ENCODE peak calls at places on chromosomes 11 and 22, in eight cellular contexts. C, I, X, D, R, W, H and F are unnamed samples.

GRCh38 chr11:65781152-65781961 is 581 bp upstream of the AP5B1 start:
- DNase-seq in I (no peak), W (peak; percentile 40), C (no peak), D (no peak), H (no peak), R (no peak), X (peak; percentile 91), F (no peak)

GRCh38 chr11:107561688-107562087 is 3.8 kb downstream of the ALKBH8 start:
- DNase-seq in W (no peak), X (no peak), R (no peak), H (peak; percentile 13), I (no peak), D (no peak), C (no peak), F (no peak)

GRCh38 chr11:68342459-68343158 is 30.2 kb downstream of the LRP5 start:
- DNase-seq in H (no peak), C (no peak), W (no peak), D (no peak), I (no peak), X (peak; percentile 47), R (peak; percentile 65), F (no peak)

GRCh38 chr11:11086979-11087378 is 229.1 kb upstream of the ZBED5 start:
- DNase-seq in X (no peak), D (no peak), W (no peak), C (no peak), R (no peak), I (no peak), H (no peak), F (no peak)

GRCh38 chr22:44237290-44237689 is 56.6 kb downstream of the PARVG start:
- DNase-seq in X (no peak), I (no peak), D (no peak), R (no peak), H (no peak), W (no peak), C (no peak), F (no peak)

GRCh38 chr11:13283636-13284035 is 6.0 kb downstream of the BMAL1 start:
- DNase-seq in X (no peak), W (no peak), I (no peak), D (no peak), H (no peak), C (no peak), R (no peak), F (no peak)

GRCh38 chr22:46362221-46362933 is 26.9 kb downstream of the TRMU start:
- DNase-seq in D (no peak), H (no peak), R (no peak), W (no peak), X (peak; percentile 32), C (no peak), I (no peak), F (no peak)

GRCh38 chr11:86578727-86579405 is 93.5 kb downstream of the ME3 start:
- DNase-seq in R (no peak), I (no peak), D (no peak), H (no peak), W (no peak), C (no peak), X (no peak), F (no peak)

GRCh38 chr11:92527467-92527866 is 302.8 kb downstream of the FAT3 start:
- DNase-seq in X (no peak), W (no peak), I (no peak), H (no peak), D (no peak), C (no peak), R (no peak), F (no peak)

GRCh38 chr11:78195917-78196545 is 7.3 kb downstream of the USP35 start:
- DNase-seq in R (no peak), H (no peak), D (no peak), C (no peak), I (no peak), X (no peak), W (no peak), F (no peak)

GRCh38 chr22:29079218-29079901 is 6.5 kb downstream of the KREMEN1 start:
- DNase-seq in D (peak; percentile 84), C (peak; percentile 61), X (no peak), H (no peak), W (no peak), I (peak; percentile 98), R (no peak), F (no peak)

GRCh38 chr11:35526370-35526792 is 965 bp upstream of the PAMR1 start:
- DNase-seq in H (no peak), I (peak; percentile 30), X (no peak), R (no peak), W (no peak), C (no peak), D (no peak), F (no peak)

GRCh38 chr22:35555351-35555915 is 14.8 kb downstream of the RASD2 start:
- DNase-seq in D (no peak), R (no peak), W (no peak), C (no peak), H (no peak), X (no peak), I (no peak), F (no peak)

GRCh38 chr11:45141171-45141570 is 5.3 kb upstream of the PRDM11 start:
- DNase-seq in C (no peak), H (no peak), I (no peak), W (no peak), D (no peak), X (no peak), R (no peak), F (no peak)

GRCh38 chr11:2693271-2693833 is 6.4 kb downstream of the KCNQ1OT1 start:
- DNase-seq in R (no peak), D (no peak), H (no peak), W (no peak), C (peak; percentile 17), I (no peak), X (no peak), F (no peak)

GRCh38 chr11:114149689-114150407 is 90.3 kb downstream of the ZBTB16 start:
- DNase-seq in D (no peak), I (no peak), H (no peak), W (no peak), R (no peak), X (no peak), C (no peak), F (no peak)

GRCh38 chr22:44125421-44125820 is 55.3 kb upstream of the PARVG start:
- DNase-seq in W (no peak), R (no peak), C (no peak), D (no peak), X (no peak), H (no peak), I (no peak), F (no peak)

GRCh38 chr11:108705061-108705460 is 40.2 kb downstream of the DDX10 start:
- DNase-seq in D (no peak), W (no peak), C (no peak), R (no peak), X (no peak), I (no peak), H (no peak), F (no peak)

GRCh38 chr11:22337571-22338464 is at the start of gene SLC17A6:
- DNase-seq in D (peak; percentile 75), W (no peak), I (peak; percentile 64), X (no peak), C (no peak), R (no peak), H (no peak), F (peak; percentile 15)

GRCh38 chr11:40293655-40294342 is 1165.7 kb downstream of the LRRC4C start:
- DNase-seq in W (peak; percentile 42), C (no peak), R (peak; percentile 56), H (peak; percentile 3), X (peak; percentile 82), I (peak; percentile 69), D (peak; percentile 33), F (peak; percentile 34)

GRCh38 chr11:68369756-68370155 is 57.4 kb downstream of the LRP5 start:
- DNase-seq in W (no peak), X (no peak), C (peak; percentile 21), R (no peak), D (no peak), I (no peak), H (no peak), F (no peak)

GRCh38 chr11:62665630-62666258 is 632 bp downstream of the CSKMT start:
- DNase-seq in D (no peak), I (peak; percentile 45), X (peak; percentile 62), W (no peak), C (no peak), R (no peak), H (peak; percentile 71), F (peak; percentile 66)

GRCh38 chr11:68314203-68314885 is 2.0 kb downstream of the LRP5 start:
- DNase-seq in D (no peak), I (no peak), W (no peak), X (peak; percentile 63), R (no peak), C (no peak), H (no peak), F (no peak)

GRCh38 chr11:70466596-70466995 is 68.3 kb downstream of the CTTN start:
- DNase-seq in X (no peak), I (no peak), H (no peak), C (no peak), W (no peak), R (no peak), D (no peak), F (no peak)

GRCh38 chr11:19442554-19442910 is 201.8 kb upstream of the E2F8 start:
- DNase-seq in R (no peak), H (no peak), I (no peak), D (no peak), C (no peak), W (no peak), X (no peak), F (no peak)

GRCh38 chr11:7621090-7621489 is 52.2 kb downstream of the CYB5R2 start:
- DNase-seq in I (no peak), X (no peak), C (no peak), R (no peak), H (no peak), D (no peak), W (no peak), F (no peak)

GRCh38 chr22:50274311-50274710 is 4.1 kb upstream of the MAPK11 start:
- DNase-seq in C (no peak), I (peak; percentile 60), R (no peak), W (peak; percentile 25), H (peak; percentile 44), X (peak; percentile 90), D (peak; percentile 53), F (peak; percentile 61)

GRCh38 chr11:75105462-75105925 is 8.8 kb upstream of the OR2AT4 start:
- DNase-seq in W (no peak), I (peak; percentile 15), D (no peak), C (no peak), X (no peak), R (peak; percentile 28), H (no peak), F (no peak)

GRCh38 chr11:120562806-120563425 is 51.4 kb downstream of the GRIK4 start:
- DNase-seq in I (no peak), R (no peak), C (no peak), X (no peak), D (no peak), W (no peak), H (no peak), F (no peak)

GRCh38 chr11:130612291-130612802 is 163.9 kb downstream of the ADAMTS15 start:
- DNase-seq in R (no peak), X (no peak), I (no peak), D (no peak), C (no peak), W (no peak), H (no peak), F (no peak)

GRCh38 chr11:41826129-41826528 is 366.7 kb upstream of the LRRC4C start:
- DNase-seq in H (no peak), X (no peak), D (no peak), W (no peak), R (no peak), C (no peak), I (no peak), F (no peak)

GRCh38 chr11:57315491-57315890 is 9.3 kb downstream of the TNKS1BP1 start:
- DNase-seq in R (no peak), X (no peak), I (no peak), H (no peak), C (no peak), D (no peak), W (peak; percentile 15), F (no peak)

GRCh38 chr11:78657968-78658839 is 83.5 kb upstream of the NARS2 start:
- DNase-seq in R (no peak), D (no peak), I (no peak), W (no peak), X (no peak), C (no peak), H (no peak), F (no peak)